ENCODE peak calls at places on chromosomes 3 and 15, in five cellular contexts. I is foreskin keratinocyte, O is suprapubic skin, E is left ventricle myocardium inferior, K is osteoblast. N is an unnamed sample.

GRCh38 chr3:98022978-98023820 is 11.9 kb downstream of the GABRR3 start:
- DNase-seq in I (no peak), O (peak; percentile 95), E (peak; percentile 89), K (peak; percentile 45), N (peak; percentile 64)

GRCh38 chr15:59191855-59192237 is 14.8 kb upstream of the LDHAL6B start:
- DNase-seq in I (peak; percentile 91), O (no peak), E (no peak), K (peak; percentile 80), N (no peak)

GRCh38 chr15:70702584-70702983 is 60.8 kb downstream of the UACA start:
- DNase-seq in I (no peak), O (no peak), E (no peak), K (no peak), N (no peak)

GRCh38 chr15:78234515-78235040 is at the start of gene ACSBG1:
- DNase-seq in I (no peak), O (no peak), E (no peak), K (no peak), N (no peak)

GRCh38 chr15:92787116-92787515 is 113.0 kb upstream of the CHD2 start:
- DNase-seq in I (no peak), O (peak; percentile 16), E (no peak), K (no peak), N (no peak)

GRCh38 chr3:70298385-70298784 is 14.1 kb downstream of the MDFIC2 start:
- DNase-seq in I (no peak), O (no peak), E (no peak), K (no peak), N (no peak)

GRCh38 chr3:46674031-46674592 is 19.4 kb downstream of the ALS2CL start:
- DNase-seq in I (no peak), O (no peak), E (peak; percentile 9), K (peak; percentile 76), N (no peak)

GRCh38 chr15:101498731-101499480 is 9.4 kb upstream of the PCSK6 start:
- DNase-seq in I (no peak), O (no peak), E (no peak), K (no peak), N (no peak)

GRCh38 chr3:104190681-104191080 is 1176.0 kb upstream of the ALCAM start:
- DNase-seq in I (no peak), O (no peak), E (no peak), K (no peak), N (no peak)

GRCh38 chr15:56886450-56886856 is 32.0 kb upstream of the TCF12 start:
- DNase-seq in I (no peak), O (no peak), E (no peak), K (no peak), N (no peak)

GRCh38 chr3:160180581-160181216 is 44.5 kb upstream of the C3orf80 start:
- DNase-seq in I (no peak), O (no peak), E (no peak), K (peak; percentile 94), N (no peak)

GRCh38 chr15:99564221-99565030 is 1.4 kb upstream of the MEF2A start:
- DNase-seq in I (no peak), O (no peak), E (no peak), K (peak; percentile 85), N (no peak)

GRCh38 chr3:58217209-58217811 is 6.5 kb upstream of the DNASE1L3 start:
- DNase-seq in I (peak; percentile 84), O (peak; percentile 84), E (peak; percentile 66), K (peak; percentile 86), N (peak; percentile 50)

GRCh38 chr3:108132727-108133373 is 42.0 kb upstream of the CD47 start:
- DNase-seq in I (peak; percentile 79), O (no peak), E (no peak), K (no peak), N (no peak)

GRCh38 chr3:160963949-160964348 is 141.2 kb downstream of the B3GALNT1 start:
- DNase-seq in I (no peak), O (no peak), E (no peak), K (no peak), N (no peak)

GRCh38 chr3:115217292-115217677 is 70.2 kb upstream of the ZBTB20 start:
- DNase-seq in I (no peak), O (no peak), E (no peak), K (no peak), N (no peak)

GRCh38 chr3:107208100-107208499 is 169.1 kb upstream of the CCDC54 start:
- DNase-seq in I (peak; percentile 62), O (no peak), E (no peak), K (peak; percentile 73), N (no peak)

GRCh38 chr3:160134964-160135363 is 90.3 kb upstream of the C3orf80 start:
- DNase-seq in I (no peak), O (no peak), E (no peak), K (peak; percentile 65), N (no peak)

GRCh38 chr3:151976211-151977050 is 103.0 kb downstream of the SUCNR1 start:
- DNase-seq in I (peak; percentile 87), O (no peak), E (no peak), K (peak; percentile 80), N (peak; percentile 2)

GRCh38 chr3:56370991-56371775 is 97.1 kb downstream of the ERC2 start:
- DNase-seq in I (no peak), O (no peak), E (no peak), K (no peak), N (no peak)

GRCh38 chr3:4693620-4694019 is 200.5 kb downstream of the ITPR1 start:
- DNase-seq in I (no peak), O (no peak), E (no peak), K (no peak), N (no peak)

GRCh38 chr15:80588801-80589200 is 106.3 kb upstream of the ABHD17C start:
- DNase-seq in I (peak; percentile 98), O (no peak), E (no peak), K (peak; percentile 96), N (no peak)

GRCh38 chr3:144499346-144499745 is 527.7 kb downstream of the DIPK2A start:
- DNase-seq in I (no peak), O (no peak), E (no peak), K (no peak), N (no peak)

DNA sequence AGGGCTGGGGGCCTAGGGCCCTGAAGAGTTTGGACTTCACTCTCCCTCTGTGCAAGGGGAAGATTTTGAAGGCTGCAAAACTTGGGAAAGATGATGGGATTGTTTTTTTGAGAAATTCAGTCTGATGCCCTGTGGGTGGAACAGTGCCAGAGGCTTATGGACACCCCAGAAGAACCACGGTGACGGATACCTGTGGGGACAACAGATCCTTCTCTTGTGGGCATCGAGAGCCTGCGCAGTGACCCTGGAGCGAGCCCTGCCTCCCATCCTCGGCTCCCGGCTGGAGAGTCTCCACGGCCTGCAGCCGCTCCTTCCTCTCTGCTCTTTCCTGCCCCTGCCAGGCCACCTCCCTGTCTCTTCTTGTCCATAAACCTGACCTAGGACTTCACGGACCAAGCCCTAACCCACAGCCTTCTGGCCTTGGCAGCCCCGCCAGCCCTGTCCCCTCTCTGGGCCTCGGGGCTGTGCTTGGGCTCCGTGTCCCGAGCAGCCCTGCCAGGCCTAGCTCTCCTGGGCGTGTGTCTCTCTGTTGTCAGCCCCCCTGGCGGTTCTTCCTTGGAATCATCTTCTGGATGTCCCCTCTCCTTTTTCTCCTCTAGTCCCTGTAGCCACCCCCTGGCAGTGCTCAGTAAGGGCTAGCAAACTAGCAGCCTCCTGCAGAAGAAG is 98.4 kb downstream of the VGLL4 start:
- DNase-seq in I (no peak), O (no peak), E (no peak), K (peak; percentile 77), N (no peak)
- TF ChIP-seq CTCF in I (no peak), O (no peak), E (no peak), K (no peak), N (no peak)

DNA sequence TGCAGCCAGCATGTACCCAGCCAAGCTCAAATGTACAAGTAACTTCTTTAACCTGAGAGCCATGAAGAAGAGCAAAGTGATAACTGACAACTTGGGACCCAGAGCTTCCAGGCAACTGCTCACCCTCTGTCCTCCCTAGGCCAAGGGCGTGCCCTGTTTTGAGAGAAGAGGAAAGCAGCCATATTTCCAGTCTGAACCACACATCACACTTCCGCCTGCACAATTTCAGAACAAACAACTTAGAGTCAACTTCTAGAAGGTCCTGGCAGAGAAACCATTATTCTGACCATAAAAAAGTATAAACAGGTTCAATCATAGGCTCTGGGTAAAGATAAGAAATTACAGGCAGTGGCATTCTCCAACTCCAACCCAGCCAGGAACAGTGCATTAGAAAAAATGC is 50.1 kb downstream of the ITGB5 start:
- DNase-seq in I (no peak), O (no peak), E (no peak), K (no peak), N (no peak)
- H3K4me1 ChIP-seq in I (peaks cover 31% of the 10 kb centered on the region), O (peaks cover 68% of the 10 kb centered on the region), E (peaks cover 97% of the 10 kb centered on the region), K (peaks cover 63% of the 10 kb centered on the region), N (peaks cover 84% of the 10 kb centered on the region)

GRCh38 chr3:168165390-168166269 is 69.9 kb upstream of the GOLIM4 start:
- DNase-seq in I (peak; percentile 21), O (no peak), E (no peak), K (peak; percentile 59), N (no peak)
- TF ChIP-seq CTCF in I (peak; percentile 88), O (peak; percentile 86), E (peak; percentile 83), K (peak; percentile 81), N (peak; percentile 77)

DNA sequence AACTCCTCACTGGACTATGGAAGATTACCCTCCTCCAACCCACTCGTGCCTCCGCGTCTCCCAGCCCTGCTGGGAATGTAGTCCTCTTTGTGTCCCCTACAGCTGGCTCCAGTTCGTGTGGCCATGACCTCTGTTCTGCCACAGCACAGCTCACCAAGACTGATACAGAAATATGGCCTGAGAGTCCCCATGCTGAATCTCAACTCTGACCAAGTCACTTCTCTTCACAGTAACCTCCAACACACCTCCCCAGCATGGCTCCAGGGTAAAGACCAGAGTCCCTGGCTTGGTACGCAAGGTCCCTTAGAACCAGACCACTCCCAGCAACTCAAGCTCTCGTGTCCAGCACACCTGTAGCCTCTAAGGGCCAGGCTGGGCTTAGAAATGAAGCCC is 2.3 kb upstream of the COL7A1 start:
- DNase-seq in I (no peak), O (no peak), E (no peak), K (peak; percentile 74), N (no peak)
- H3K4me1 ChIP-seq in I (peaks cover 22% of the 10 kb centered on the region), O (peaks cover 90% of the 10 kb centered on the region), E (peaks cover 82% of the 10 kb centered on the region), K (peaks cover 38% of the 10 kb centered on the region), N (peaks cover 73% of the 10 kb centered on the region)

DNA sequence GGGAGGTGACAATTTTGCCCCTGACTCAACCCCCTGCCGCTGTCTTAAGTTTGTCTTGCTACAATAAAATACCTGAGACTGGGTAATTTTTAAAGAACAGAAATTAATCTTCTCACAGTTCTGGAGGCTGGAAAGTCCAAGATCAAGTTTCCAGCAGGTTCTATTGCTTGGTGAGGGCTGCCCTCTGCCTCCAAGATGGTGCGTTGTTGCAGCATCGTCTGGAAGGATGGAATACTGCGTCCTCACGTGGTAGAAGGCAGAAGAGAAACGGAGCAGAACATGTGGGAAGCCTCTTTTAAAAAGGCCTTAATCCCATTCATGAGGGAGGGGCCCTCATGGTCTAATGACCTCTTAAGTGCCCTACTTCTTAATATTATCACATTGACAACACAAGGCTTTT is 87.3 kb upstream of the SNTN start:
- DNase-seq in I (no peak), O (no peak), E (no peak), K (no peak), N (no peak)
- TF ChIP-seq CTCF in I (no peak), O (no peak), E (no peak), K (no peak), N (no peak)